ENCODE peak calls at places on chromosomes 11 and 22, in four cellular contexts. S is progenitor cell of endocrine pancreas, U is GM23338, D is DND-41. K is an unnamed sample.

GRCh38 chr11:12667646-12668045 is 6.6 kb upstream of the TEAD1 start:
- DNase-seq in D (no peak), U (no peak), S (no peak), K (no peak)

GRCh38 chr11:43393765-43394355 is 35.1 kb downstream of the TTC17 start:
- DNase-seq in D (no peak), S (no peak), U (no peak), K (no peak)

GRCh38 chr22:44620129-44620840 is 81.7 kb upstream of the PRR5 start:
- DNase-seq in D (peak), U (peak), S (no peak), K (peak)

GRCh38 chr22:38317995-38318715 is 922 bp upstream of the CSNK1E start:
- DNase-seq in S (no peak), D (no peak), U (no peak), K (no peak)

GRCh38 chr11:11445441-11446185 is 92.6 kb upstream of the CSNK2A3 start:
- DNase-seq in U (no peak), D (no peak), S (no peak), K (no peak)

GRCh38 chr11:64028398-64029115 is 7.2 kb upstream of the FLRT1 start:
- DNase-seq in S (peak), D (peak), U (peak), K (no peak)

GRCh38 chr11:78957481-78958245 is 383.0 kb upstream of the NARS2 start:
- DNase-seq in S (no peak), D (no peak), U (no peak), K (no peak)

GRCh38 chr11:119721129-119722120 is 7.6 kb downstream of the NECTIN1 start:
- DNase-seq in D (no peak), S (no peak), U (peak), K (no peak)

GRCh38 chr22:19663286-19663815 is 51.0 kb upstream of the SEPTIN5 start:
- DNase-seq in D (no peak), S (no peak), U (no peak), K (peak)

GRCh38 chr11:120208777-120209176 is 2.1 kb upstream of the OAF start:
- DNase-seq in S (no peak), U (no peak), D (no peak), K (no peak)

GRCh38 chr22:29660021-29660420 is 56.6 kb downstream of the NF2 start:
- DNase-seq in S (no peak), D (no peak), U (no peak), K (no peak)

GRCh38 chr11:10651579-10652361 is 41.8 kb downstream of the IRAG1 start:
- DNase-seq in D (no peak), S (no peak), U (no peak), K (no peak)

GRCh38 chr11:57645716-57646085 is 4.0 kb downstream of the YPEL4 start:
- DNase-seq in D (no peak), U (peak), S (no peak), K (no peak)

GRCh38 chr22:28792491-28793383 is 7.6 kb downstream of the XBP1 start:
- DNase-seq in S (no peak), D (peak), U (peak), K (no peak)

GRCh38 chr11:33691051-33691864 is 9.4 kb downstream of the C11orf91 start:
- DNase-seq in S (no peak), U (no peak), D (no peak), K (no peak)

GRCh38 chr11:89495951-89496350 is 4.8 kb upstream of the NOX4 start:
- DNase-seq in U (no peak), S (no peak), D (no peak), K (no peak)

GRCh38 chr22:29081499-29082236 is 8.8 kb downstream of the KREMEN1 start:
- DNase-seq in U (no peak), D (no peak), S (no peak), K (no peak)

GRCh38 chr22:26643368-26644100 is 13.9 kb upstream of the MIAT start:
- DNase-seq in S (no peak), U (peak), D (no peak), K (no peak)

GRCh38 chr11:128900468-128900867 is 9.3 kb downstream of the KCNJ5 start:
- DNase-seq in S (no peak), U (no peak), D (no peak), K (no peak)

GRCh38 chr11:124172076-124172475 is 11.1 kb upstream of the OR10D3 start:
- DNase-seq in U (no peak), S (no peak), D (no peak), K (no peak)

GRCh38 chr11:103680861-103681260 is 355.6 kb upstream of the DDI1 start:
- DNase-seq in D (no peak), U (no peak), S (no peak), K (no peak)
- TF ChIP-seq CTCF in D (no peak), U (no peak), S (no peak), K (no peak)

GRCh38 chr11:116869610-116870009 is 32.2 kb upstream of the APOA1 start:
- DNase-seq in D (no peak), U (peak), S (no peak), K (no peak)

GRCh38 chr11:116870054-116870453 is 32.6 kb upstream of the APOA1 start:
- DNase-seq in S (no peak), D (no peak), U (no peak), K (no peak)

GRCh38 chr11:116866774-116867455 is 29.5 kb upstream of the APOA1 start:
- DNase-seq in S (no peak), U (no peak), D (no peak), K (no peak)

GRCh38 chr11:116867619-116868018 is 30.2 kb upstream of the APOA1 start:
- DNase-seq in U (no peak), D (no peak), S (no peak), K (no peak)

GRCh38 chr11:116868066-116868465 is 30.6 kb upstream of the APOA1 start:
- DNase-seq in D (no peak), S (no peak), U (no peak), K (no peak)
- TF ChIP-seq CTCF in D (no peak), S (no peak), U (no peak), K (no peak)

GRCh38 chr11:15192007-15192556 is 77.4 kb downstream of the INSC start:
- DNase-seq in S (no peak), U (no peak), D (no peak), K (no peak)
- TF ChIP-seq CTCF in S (no peak), U (peak), D (no peak), K (no peak)

GRCh38 chr11:1870721-1871466 is 18.0 kb downstream of the LSP1 start:
- DNase-seq in D (no peak), S (no peak), U (peak), K (no peak)

GRCh38 chr11:1870326-1870696 is 17.4 kb downstream of the LSP1 start:
- DNase-seq in U (no peak), D (no peak), S (no peak), K (no peak)

GRCh38 chr11:1868636-1869291 is 15.9 kb downstream of the LSP1 start:
- DNase-seq in U (no peak), S (no peak), D (no peak), K (no peak)

GRCh38 chr11:1868056-1868635 is 15.3 kb downstream of the LSP1 start:
- DNase-seq in S (no peak), U (no peak), D (no peak), K (no peak)

DNA sequence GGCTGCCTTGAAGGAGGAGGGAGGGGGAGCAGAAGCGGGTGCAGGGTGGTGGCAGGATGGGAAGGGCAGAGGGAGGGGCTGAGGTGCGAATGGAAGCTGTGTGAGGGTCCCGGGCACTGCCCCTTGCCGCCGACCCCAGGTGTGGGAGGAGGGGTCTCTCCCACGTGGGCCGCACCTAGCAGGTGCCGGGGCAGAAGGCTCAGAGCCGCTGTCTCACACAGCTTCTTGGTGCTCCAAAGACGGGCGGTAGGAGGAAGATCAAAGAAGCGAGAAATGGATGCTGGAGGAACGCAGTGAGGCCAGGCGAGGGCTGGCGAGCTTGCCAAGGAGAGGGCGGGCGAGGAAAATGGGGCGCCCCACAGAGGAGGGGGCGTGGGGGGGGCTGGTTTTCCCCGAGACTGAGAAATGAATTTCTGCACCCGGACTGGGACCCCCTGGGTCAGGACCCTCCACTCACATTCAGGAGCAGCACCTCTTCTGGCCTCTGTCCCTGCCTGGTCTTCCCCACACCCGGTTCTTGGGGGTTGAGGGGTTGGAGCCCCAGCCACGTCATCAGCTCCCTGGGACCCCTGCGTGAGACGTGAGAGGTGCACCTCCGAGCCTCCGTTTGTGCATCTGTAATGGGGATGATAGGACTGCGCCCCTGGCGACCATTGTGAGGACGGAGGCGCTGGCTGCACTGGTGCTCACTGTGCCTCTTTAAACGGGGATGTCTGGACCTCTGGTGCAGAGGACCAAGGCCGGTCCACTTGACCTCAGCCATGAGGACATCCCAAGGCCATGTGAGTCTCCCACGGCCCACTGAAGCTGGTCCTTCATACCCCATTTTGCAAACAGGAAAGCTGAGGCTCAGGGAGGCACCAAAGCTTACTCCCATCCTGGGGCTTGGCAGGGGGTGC is 16.8 kb downstream of the LSP1 start:
- DNase-seq in U (peak), D (no peak), S (no peak), K (no peak)
- TF ChIP-seq CTCF in U (peak), D (no peak), S (no peak), K (peak)

DNA sequence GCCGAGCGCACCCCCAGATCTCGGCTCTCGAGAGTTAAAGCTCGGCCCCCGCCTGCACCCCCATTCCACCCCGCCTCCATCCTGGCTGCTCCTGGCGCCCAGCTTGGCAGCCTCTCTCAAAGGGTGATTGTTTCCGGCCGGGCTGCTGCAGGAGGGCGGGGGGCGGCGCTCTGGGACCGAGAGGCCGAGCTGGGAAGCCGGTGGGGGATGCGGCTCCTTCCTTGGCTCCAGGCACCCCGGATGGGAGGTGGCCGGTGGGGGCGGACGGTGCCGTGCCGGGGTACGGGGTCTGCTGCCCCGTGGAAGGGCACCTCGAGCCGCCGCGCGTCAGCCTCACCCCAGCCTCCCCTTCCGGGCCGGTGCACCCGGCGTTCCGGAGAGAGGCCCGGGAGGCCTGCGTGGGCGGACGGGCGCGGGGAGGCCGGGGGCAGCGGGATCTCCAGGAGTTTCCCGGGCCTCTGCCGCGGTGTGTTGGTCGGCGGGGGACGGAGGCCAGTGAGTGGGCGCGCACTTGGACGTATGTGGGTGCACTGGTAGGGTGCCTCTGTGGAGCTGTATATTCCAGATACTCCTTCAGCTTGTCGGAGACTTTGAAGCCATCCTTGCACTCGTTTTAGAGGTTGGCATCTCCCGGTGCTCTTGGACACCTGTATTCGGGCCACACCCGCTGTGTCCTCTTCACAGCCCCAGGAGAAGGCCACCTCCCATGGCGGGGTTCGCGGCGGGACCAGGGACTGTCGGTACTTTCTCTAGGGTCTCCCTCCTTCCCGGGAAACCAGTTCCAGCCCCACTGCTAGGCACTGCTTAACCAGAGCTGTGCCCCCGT is 679 bp upstream of the B3GAT1 start:
- DNase-seq in D (no peak), S (peak), U (peak), K (no peak)
- TF ChIP-seq CTCF in D (no peak), S (no peak), U (no peak), K (no peak)

GRCh38 chr22:49436056-49436455 is 391.6 kb downstream of the BRD1 start:
- DNase-seq in S (no peak), D (no peak), U (no peak), K (no peak)

GRCh38 chr22:49435596-49435995 is 392.1 kb downstream of the BRD1 start:
- DNase-seq in U (no peak), S (no peak), D (no peak), K (no peak)

GRCh38 chr22:49432211-49432905 is 395.3 kb downstream of the BRD1 start:
- DNase-seq in U (no peak), D (no peak), S (no peak), K (peak)

GRCh38 chr22:49433044-49433443 is 394.6 kb downstream of the BRD1 start:
- DNase-seq in D (no peak), S (no peak), U (no peak), K (peak)

GRCh38 chr22:49433717-49434611 is 393.7 kb downstream of the BRD1 start:
- DNase-seq in U (no peak), S (no peak), D (no peak), K (peak)
- TF ChIP-seq CTCF in U (no peak), S (peak), D (no peak), K (peak)

GRCh38 chr11:67497656-67498291 is 7.4 kb downstream of the PITPNM1 start:
- DNase-seq in D (no peak), U (no peak), S (no peak), K (no peak)
- TF ChIP-seq CTCF in D (no peak), U (no peak), S (no peak), K (no peak)

DNA sequence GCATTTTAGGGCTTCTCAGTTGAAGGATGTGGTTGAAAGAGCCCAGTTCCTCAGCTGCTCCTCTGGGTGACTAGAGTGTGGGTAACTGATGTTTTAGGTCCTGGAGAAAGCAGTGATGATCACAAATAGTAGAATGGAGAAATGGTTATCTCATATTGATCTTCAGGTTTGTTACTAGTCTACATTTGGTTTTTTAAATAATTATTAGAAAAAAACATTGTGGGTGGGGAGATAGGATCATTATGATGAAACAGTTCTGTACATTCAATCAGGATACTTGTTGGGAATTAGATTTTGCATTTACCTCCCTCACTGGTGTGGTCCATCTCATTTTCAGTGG is 24.9 kb downstream of the SREBF2 start:
- DNase-seq in U (no peak), D (no peak), S (no peak), K (no peak)
- TF ChIP-seq CTCF in U (no peak), D (no peak), S (no peak), K (peak)

K was measured in type B pancreatic cell.